ENCODE peak calls at places on chromosome 15, in four cellular contexts. One of them, this sample, is unnamed.

GRCh38 chr15:70492240-70493177 is 270.8 kb downstream of the UACA start:
- DNase-seq in right lobe of liver: peak; percentile 71
- DNase-seq in sigmoid colon: no peak
- DNase-seq in GM12864: peak; percentile 80
- DNase-seq in this sample: peak; percentile 90

GRCh38 chr15:70375006-70375409 is 277.3 kb upstream of the TLE3 start:
- DNase-seq in right lobe of liver: no peak
- DNase-seq in GM12864: no peak
- DNase-seq in sigmoid colon: peak; percentile 80
- DNase-seq in this sample: peak; percentile 53

GRCh38 chr15:45150997-45151396 is 21.2 kb downstream of the DUOX1 start:
- DNase-seq in right lobe of liver: no peak
- DNase-seq in GM12864: no peak
- DNase-seq in sigmoid colon: no peak
- DNase-seq in this sample: no peak

GRCh38 chr15:28987337-28987736 is 101.6 kb downstream of the APBA2 start:
- DNase-seq in sigmoid colon: no peak
- DNase-seq in GM12864: no peak
- DNase-seq in right lobe of liver: no peak
- DNase-seq in this sample: no peak

GRCh38 chr15:49135342-49135857 is 20.0 kb downstream of the COPS2 start:
- DNase-seq in GM12864: no peak
- DNase-seq in right lobe of liver: no peak
- DNase-seq in sigmoid colon: no peak
- DNase-seq in this sample: no peak

GRCh38 chr15:101039461-101039860 is 120.3 kb downstream of the LRRK1 start:
- DNase-seq in GM12864: no peak
- DNase-seq in right lobe of liver: no peak
- DNase-seq in sigmoid colon: no peak
- DNase-seq in this sample: peak; percentile 68

GRCh38 chr15:70142322-70143191 is 44.8 kb upstream of the TLE3 start:
- DNase-seq in right lobe of liver: no peak
- DNase-seq in GM12864: no peak
- DNase-seq in sigmoid colon: no peak
- DNase-seq in this sample: peak; percentile 86

GRCh38 chr15:29968099-29968892 is 114.5 kb upstream of the GOLGA8J start:
- DNase-seq in sigmoid colon: no peak
- DNase-seq in right lobe of liver: no peak
- DNase-seq in GM12864: no peak
- DNase-seq in this sample: no peak

GRCh38 chr15:78739206-78739605 is 72.1 kb downstream of the ADAMTS7 start:
- DNase-seq in sigmoid colon: no peak
- DNase-seq in right lobe of liver: no peak
- DNase-seq in GM12864: no peak
- DNase-seq in this sample: no peak

GRCh38 chr15:95025924-95026728 is 794.8 kb downstream of the MCTP2 start:
- DNase-seq in sigmoid colon: peak; percentile 65
- DNase-seq in right lobe of liver: no peak
- DNase-seq in GM12864: no peak
- DNase-seq in this sample: peak; percentile 69

GRCh38 chr15:68888419-68888818 is 41.9 kb upstream of the SPESP1 start:
- DNase-seq in GM12864: no peak
- DNase-seq in right lobe of liver: no peak
- DNase-seq in sigmoid colon: no peak
- DNase-seq in this sample: no peak

GRCh38 chr15:36951747-36952247 is 148.6 kb downstream of the MEIS2 start:
- DNase-seq in right lobe of liver: no peak
- DNase-seq in GM12864: no peak
- DNase-seq in sigmoid colon: no peak
- DNase-seq in this sample: peak; percentile 97

GRCh38 chr15:52178765-52179164 is 12.4 kb downstream of the GNB5 start:
- DNase-seq in sigmoid colon: no peak
- DNase-seq in right lobe of liver: no peak
- DNase-seq in GM12864: no peak
- DNase-seq in this sample: peak; percentile 5

GRCh38 chr15:77187751-77188464 is 117.0 kb upstream of the TSPAN3 start:
- DNase-seq in GM12864: peak; percentile 61
- DNase-seq in sigmoid colon: no peak
- DNase-seq in right lobe of liver: no peak
- DNase-seq in this sample: peak; percentile 68

GRCh38 chr15:69809421-69809820 is 288.3 kb downstream of the TLE3 start:
- DNase-seq in sigmoid colon: no peak
- DNase-seq in right lobe of liver: no peak
- DNase-seq in GM12864: no peak
- DNase-seq in this sample: no peak

GRCh38 chr15:66023322-66023972 is 154.2 kb downstream of the RAB11A start:
- DNase-seq in sigmoid colon: no peak
- DNase-seq in right lobe of liver: no peak
- DNase-seq in GM12864: no peak
- DNase-seq in this sample: no peak

GRCh38 chr15:61499371-61499770 is 270.3 kb upstream of the RORA start:
- DNase-seq in GM12864: no peak
- DNase-seq in sigmoid colon: no peak
- DNase-seq in right lobe of liver: no peak
- DNase-seq in this sample: no peak

GRCh38 chr15:38992541-38993334 is 428.1 kb upstream of the RASGRP1 start:
- DNase-seq in GM12864: no peak
- DNase-seq in right lobe of liver: no peak
- DNase-seq in sigmoid colon: no peak
- DNase-seq in this sample: no peak

GRCh38 chr15:101148881-101149664 is 102.8 kb downstream of the CHSY1 start:
- DNase-seq in sigmoid colon: peak; percentile 35
- DNase-seq in right lobe of liver: no peak
- DNase-seq in GM12864: no peak
- DNase-seq in this sample: no peak

GRCh38 chr15:41932939-41933725 is 39.2 kb downstream of the EHD4 start:
- DNase-seq in GM12864: no peak
- DNase-seq in sigmoid colon: no peak
- DNase-seq in right lobe of liver: no peak
- DNase-seq in this sample: no peak

GRCh38 chr15:41730543-41730942 is 43.7 kb upstream of the MAPKBP1 start:
- DNase-seq in sigmoid colon: no peak
- DNase-seq in right lobe of liver: no peak
- DNase-seq in GM12864: no peak
- DNase-seq in this sample: no peak

GRCh38 chr15:47586653-47587224 is 130.6 kb upstream of the SEMA6D start:
- DNase-seq in right lobe of liver: no peak
- DNase-seq in sigmoid colon: no peak
- DNase-seq in GM12864: no peak
- DNase-seq in this sample: peak; percentile 40

GRCh38 chr15:73383310-73384185 is 14.8 kb upstream of the HCN4 start:
- DNase-seq in right lobe of liver: peak; percentile 3
- DNase-seq in sigmoid colon: peak; percentile 29
- DNase-seq in GM12864: no peak
- DNase-seq in this sample: no peak

GRCh38 chr15:57505949-57506391 is 85.7 kb upstream of the MYZAP start:
- DNase-seq in sigmoid colon: no peak
- DNase-seq in right lobe of liver: no peak
- DNase-seq in GM12864: no peak
- DNase-seq in this sample: no peak

GRCh38 chr15:53808058-53808703 is 48.7 kb upstream of the WDR72 start:
- DNase-seq in GM12864: no peak
- DNase-seq in sigmoid colon: no peak
- DNase-seq in right lobe of liver: no peak
- DNase-seq in this sample: peak; percentile 7

GRCh38 chr15:59676565-59676964 is 12.6 kb downstream of the BNIP2 start:
- DNase-seq in sigmoid colon: no peak
- DNase-seq in GM12864: no peak
- DNase-seq in right lobe of liver: no peak
- DNase-seq in this sample: no peak

GRCh38 chr15:47885921-47886320 is 168.6 kb downstream of the SEMA6D start:
- DNase-seq in GM12864: no peak
- DNase-seq in sigmoid colon: no peak
- DNase-seq in right lobe of liver: no peak
- DNase-seq in this sample: peak; percentile 88

GRCh38 chr15:50058231-50058630 is 60.8 kb downstream of the ATP8B4 start:
- DNase-seq in GM12864: no peak
- DNase-seq in sigmoid colon: no peak
- DNase-seq in right lobe of liver: no peak
- DNase-seq in this sample: peak; percentile 46

GRCh38 chr15:100821327-100821726 is 58.3 kb upstream of the ALDH1A3 start:
- DNase-seq in sigmoid colon: no peak
- DNase-seq in right lobe of liver: no peak
- DNase-seq in GM12864: no peak
- DNase-seq in this sample: no peak

GRCh38 chr15:35362195-35362829 is 183.7 kb downstream of the DPH6 start:
- DNase-seq in right lobe of liver: no peak
- DNase-seq in sigmoid colon: no peak
- DNase-seq in GM12864: no peak
- DNase-seq in this sample: peak; percentile 58

GRCh38 chr15:77569647-77570186 is 63.0 kb downstream of the LINGO1 start:
- DNase-seq in sigmoid colon: no peak
- DNase-seq in right lobe of liver: no peak
- DNase-seq in GM12864: no peak
- DNase-seq in this sample: peak; percentile 12

GRCh38 chr15:31510003-31510402 is 183.4 kb downstream of the KLF13 start:
- DNase-seq in sigmoid colon: no peak
- DNase-seq in GM12864: no peak
- DNase-seq in right lobe of liver: no peak
- DNase-seq in this sample: no peak

GRCh38 chr15:70636540-70637165 is 126.7 kb downstream of the UACA start:
- DNase-seq in right lobe of liver: no peak
- DNase-seq in GM12864: no peak
- DNase-seq in sigmoid colon: no peak
- DNase-seq in this sample: peak; percentile 24

GRCh38 chr15:50415752-50416404 is 8.3 kb upstream of the USP8 start:
- DNase-seq in right lobe of liver: no peak
- DNase-seq in GM12864: no peak
- DNase-seq in sigmoid colon: no peak
- DNase-seq in this sample: peak; percentile 10

GRCh38 chr15:40441736-40442531 is 1.2 kb downstream of the BAHD1 start:
- DNase-seq in GM12864: no peak
- DNase-seq in right lobe of liver: no peak
- DNase-seq in sigmoid colon: no peak
- DNase-seq in this sample: no peak

GRCh38 chr15:60428935-60429334 is 31.1 kb upstream of the ANXA2 start:
- DNase-seq in sigmoid colon: no peak
- DNase-seq in right lobe of liver: no peak
- DNase-seq in GM12864: no peak
- DNase-seq in this sample: no peak

GRCh38 chr15:32716216-32716959 is 1.4 kb upstream of the GREM1 start:
- DNase-seq in right lobe of liver: no peak
- DNase-seq in GM12864: no peak
- DNase-seq in sigmoid colon: no peak
- DNase-seq in this sample: no peak

GRCh38 chr15:39407116-39407515 is 173.8 kb upstream of the THBS1 start:
- DNase-seq in sigmoid colon: no peak
- DNase-seq in GM12864: no peak
- DNase-seq in right lobe of liver: no peak
- DNase-seq in this sample: peak; percentile 87

GRCh38 chr15:97482521-97482920 is 478.0 kb upstream of the ARRDC4 start:
- DNase-seq in right lobe of liver: no peak
- DNase-seq in sigmoid colon: no peak
- DNase-seq in GM12864: no peak
- DNase-seq in this sample: no peak
- TF ChIP-seq CTCF in right lobe of liver: no peak
- TF ChIP-seq CTCF in sigmoid colon: no peak
- TF ChIP-seq CTCF in GM12864: no peak
- TF ChIP-seq CTCF in this sample: no peak

DNA sequence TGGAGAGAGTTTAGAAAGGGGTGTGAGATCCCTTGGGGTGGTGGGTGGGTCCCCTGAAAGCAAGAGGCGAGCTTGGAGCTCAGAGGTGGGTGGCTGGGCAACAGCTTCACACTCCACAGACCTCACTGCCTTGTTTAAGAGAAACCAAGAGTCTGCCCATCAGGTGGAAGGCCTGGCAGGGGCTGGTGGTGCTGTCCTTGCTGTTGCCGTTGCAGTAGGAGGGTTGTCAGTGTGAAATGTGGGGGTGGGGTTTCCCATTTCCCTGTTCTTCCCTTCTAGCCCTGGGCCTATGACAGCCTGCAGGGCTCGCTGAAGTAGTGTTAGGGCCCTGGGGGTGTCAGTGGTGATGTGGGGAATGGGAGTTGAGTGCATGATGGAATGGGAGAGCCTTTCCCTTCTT is 4.1 kb downstream of the PLEKHO2 start:
- DNase-seq in GM12864: no peak
- DNase-seq in sigmoid colon: peak; percentile 63
- DNase-seq in right lobe of liver: no peak
- DNase-seq in this sample: no peak
- H3K4me3 ChIP-seq in GM12864: peak overlapping the region; percentile 79
- H3K4me3 ChIP-seq in sigmoid colon: no peak overlapping the region
- H3K4me3 ChIP-seq in right lobe of liver: peak overlapping the region; percentile 16
- H3K4me3 ChIP-seq in this sample: no peak overlapping the region

GRCh38 chr15:56017511-56017910 is 24.1 kb upstream of the NEDD4 start:
- DNase-seq in right lobe of liver: no peak
- DNase-seq in sigmoid colon: no peak
- DNase-seq in GM12864: no peak
- DNase-seq in this sample: no peak

GRCh38 chr15:56019819-56020218 is 26.4 kb upstream of the NEDD4 start:
- DNase-seq in right lobe of liver: no peak
- DNase-seq in sigmoid colon: no peak
- DNase-seq in GM12864: no peak
- DNase-seq in this sample: no peak

GRCh38 chr15:56019060-56019793 is 25.8 kb upstream of the NEDD4 start:
- DNase-seq in sigmoid colon: no peak
- DNase-seq in GM12864: no peak
- DNase-seq in right lobe of liver: no peak
- DNase-seq in this sample: no peak

GRCh38 chr15:56016281-56016680 is 22.9 kb upstream of the NEDD4 start:
- DNase-seq in right lobe of liver: no peak
- DNase-seq in sigmoid colon: no peak
- DNase-seq in GM12864: no peak
- DNase-seq in this sample: no peak

GRCh38 chr15:56017920-56018319 is 24.5 kb upstream of the NEDD4 start:
- DNase-seq in GM12864: no peak
- DNase-seq in sigmoid colon: no peak
- DNase-seq in right lobe of liver: no peak
- DNase-seq in this sample: no peak
- TF ChIP-seq CTCF in GM12864: no peak
- TF ChIP-seq CTCF in sigmoid colon: no peak
- TF ChIP-seq CTCF in right lobe of liver: peak; percentile 2
- TF ChIP-seq CTCF in this sample: peak; percentile 12

GRCh38 chr15:74616996-74617395 is 1.4 kb downstream of the CLK3 start:
- DNase-seq in GM12864: no peak
- DNase-seq in right lobe of liver: no peak
- DNase-seq in sigmoid colon: no peak
- DNase-seq in this sample: no peak
- H3K4me3 ChIP-seq in GM12864: peak overlapping the region; percentile 85
- H3K4me3 ChIP-seq in right lobe of liver: peak overlapping the region; percentile 99
- H3K4me3 ChIP-seq in sigmoid colon: peak overlapping the region; percentile 100
- H3K4me3 ChIP-seq in this sample: peak overlapping the region; percentile 94

This sample was measured in fibroblast of mammary gland.